ENCODE peak calls at places on chromosomes 2 and 18, in four cellular contexts. U is CD8-positive, alpha-beta T cell; O is upper lobe of right lung; K is adipocyte. I is an unnamed sample.

GRCh38 chr2:216548901-216549321 is 50.3 kb downstream of the RPL37A start:
- DNase-seq in O (no peak), U (no peak), K (peak; percentile 81), I (no peak)

GRCh38 chr2:102481931-102482330 is 8.9 kb downstream of the SLC9A4 start:
- DNase-seq in U (no peak), K (no peak), O (no peak), I (no peak)

GRCh38 chr2:42523341-42523740 is 29.6 kb upstream of the KCNG3 start:
- DNase-seq in O (no peak), K (no peak), U (peak; percentile 51), I (no peak)

GRCh38 chr2:69589973-69590652 is 53.4 kb downstream of the AAK1 start:
- DNase-seq in K (no peak), O (no peak), U (no peak), I (no peak)

GRCh38 chr2:217795706-217796465 is 206.9 kb downstream of the TNS1 start:
- DNase-seq in K (no peak), U (peak; percentile 25), O (no peak), I (peak; percentile 38)

GRCh38 chr2:101306410-101306809 is 2.1 kb downstream of the RNF149 start:
- DNase-seq in U (no peak), O (no peak), K (peak; percentile 19), I (no peak)

GRCh38 chr2:160349306-160349705 is 144.3 kb downstream of the RBMS1 start:
- DNase-seq in O (no peak), K (no peak), U (no peak), I (no peak)

GRCh38 chr2:215137741-215138340 is 585 bp downstream of the ABCA12 start:
- DNase-seq in K (peak; percentile 70), O (no peak), U (no peak), I (no peak)

GRCh38 chr2:160989778-160990177 is 170.4 kb upstream of the TANK start:
- DNase-seq in O (no peak), K (peak; percentile 29), U (no peak), I (no peak)

GRCh38 chr18:30766053-30766452 is 276.5 kb downstream of the DSC3 start:
- DNase-seq in U (no peak), K (no peak), O (no peak), I (no peak)

GRCh38 chr2:218217366-218218309 is 649 bp downstream of the ARPC2 start:
- DNase-seq in K (peak; percentile 85), O (peak; percentile 91), U (peak; percentile 76), I (peak; percentile 84)

GRCh38 chr18:48739266-48740067 is 200.6 kb downstream of the CTIF start:
- DNase-seq in O (no peak), U (no peak), K (no peak), I (no peak)

GRCh38 chr2:226573158-226573557 is 226.5 kb downstream of the IRS1 start:
- DNase-seq in O (no peak), K (no peak), U (no peak), I (no peak)

GRCh38 chr2:79824086-79824786 is 311.4 kb downstream of the CTNNA2 start:
- DNase-seq in K (no peak), U (no peak), O (no peak), I (no peak)

GRCh38 chr2:106839849-106840595 is 45.9 kb downstream of the ST6GAL2 start:
- DNase-seq in U (no peak), O (no peak), K (peak; percentile 23), I (peak; percentile 89)

GRCh38 chr18:78158943-78159342 is 820.7 kb upstream of the SALL3 start:
- DNase-seq in U (no peak), O (no peak), K (no peak), I (no peak)

GRCh38 chr2:150679456-150680120 is 192.1 kb upstream of the RND3 start:
- DNase-seq in K (peak; percentile 35), U (no peak), O (no peak), I (no peak)

GRCh38 chr2:218658671-218659257 is 659 bp downstream of the ZNF142 start:
- DNase-seq in K (peak; percentile 70), U (no peak), O (no peak), I (peak; percentile 89)

GRCh38 chr2:20509766-20510490 is 63.1 kb downstream of the RHOB start:
- DNase-seq in O (peak; percentile 86), U (no peak), K (no peak), I (peak; percentile 93)

GRCh38 chr18:79855147-79855910 is 57.6 kb downstream of the KCNG2 start:
- DNase-seq in U (peak; percentile 39), O (peak; percentile 52), K (no peak), I (no peak)

GRCh38 chr2:59232394-59233165 is 991.5 kb upstream of the FANCL start:
- DNase-seq in O (no peak), U (no peak), K (no peak), I (no peak)

GRCh38 chr2:223735659-223736244 is 101.6 kb downstream of the AP1S3 start:
- DNase-seq in U (no peak), O (no peak), K (peak; percentile 80), I (no peak)

DNA sequence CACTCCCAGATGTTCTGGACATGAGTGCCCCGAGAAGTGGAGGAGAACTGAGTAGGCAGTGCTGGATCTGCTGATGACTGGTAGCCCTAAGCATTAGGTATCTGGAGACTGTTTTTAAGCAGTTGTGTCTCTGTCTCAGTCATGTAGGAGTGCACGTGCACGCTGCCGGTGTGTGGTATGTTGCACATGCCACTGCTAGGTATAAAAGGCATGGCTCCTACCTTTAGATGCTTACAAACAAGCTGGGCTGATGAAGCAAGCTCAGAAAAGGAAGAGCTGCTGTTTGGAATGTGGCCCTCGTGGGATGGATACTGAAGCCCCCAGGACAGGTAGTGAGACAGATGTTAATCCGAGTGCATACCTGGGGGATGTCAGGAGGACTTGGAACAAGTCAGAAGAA is 49.1 kb downstream of the HK2 start:
- DNase-seq in O (no peak), U (no peak), K (no peak), I (no peak)
- H3K36me3 ChIP-seq in O (peaks cover 90% of the 10 kb centered on the region), U (peaks cover 15% of the 10 kb centered on the region), K (peaks cover 96% of the 10 kb centered on the region), I (peaks cover 58% of the 10 kb centered on the region)

DNA sequence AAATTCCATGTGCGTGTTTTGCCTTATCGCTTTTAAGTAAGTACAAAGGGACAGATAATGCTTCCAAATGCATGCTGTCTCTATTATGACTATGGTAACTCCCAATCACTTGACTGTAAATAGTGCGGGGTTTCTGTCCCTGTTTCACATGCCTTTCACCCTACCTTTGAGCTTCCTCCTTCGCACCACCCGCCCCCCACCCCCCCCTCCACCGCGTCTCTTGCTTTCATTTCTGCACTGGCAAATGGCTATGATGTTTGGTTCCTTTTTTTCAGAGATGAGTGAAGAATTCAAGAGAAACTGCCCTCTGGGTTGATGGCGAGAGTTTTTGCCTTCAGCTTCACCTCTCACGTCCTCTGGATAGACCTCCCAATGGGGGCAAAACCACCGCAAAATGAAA is 25.0 kb upstream of the SPP2 start:
- DNase-seq in U (no peak), K (no peak), O (no peak), I (no peak)
- H3K4me3 ChIP-seq in U (peak overlapping the region; percentile 54), K (peak overlapping the region; percentile 79), O (peak overlapping the region; percentile 29), I (no peak overlapping the region)

DNA sequence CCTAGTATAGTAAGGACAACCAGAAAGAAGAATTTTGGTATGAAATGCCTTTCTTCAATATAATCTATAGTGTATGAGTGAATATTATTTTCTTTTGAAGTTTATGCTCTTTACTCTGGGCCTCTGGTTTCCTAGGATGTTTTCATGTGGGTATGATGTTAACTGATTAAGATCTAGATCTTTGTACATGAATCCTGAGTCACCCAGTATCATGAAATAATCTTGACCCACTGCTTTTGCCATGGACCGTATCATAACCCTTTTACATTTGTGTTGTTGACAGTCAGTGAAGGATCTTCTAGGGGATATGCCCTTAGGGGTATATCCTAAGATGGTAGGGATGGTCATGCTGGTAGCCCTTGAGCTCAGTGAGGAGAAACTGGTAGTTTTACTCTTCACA is 100.3 kb downstream of the RAB3GAP1 start:
- DNase-seq in U (no peak), O (no peak), K (peak; percentile 3), I (no peak)
- H3K36me3 ChIP-seq in U (peaks cover 17% of the 10 kb centered on the region), O (peaks cover 70% of the 10 kb centered on the region), K (peaks cover 71% of the 10 kb centered on the region), I (peaks cover 7% of the 10 kb centered on the region)

DNA sequence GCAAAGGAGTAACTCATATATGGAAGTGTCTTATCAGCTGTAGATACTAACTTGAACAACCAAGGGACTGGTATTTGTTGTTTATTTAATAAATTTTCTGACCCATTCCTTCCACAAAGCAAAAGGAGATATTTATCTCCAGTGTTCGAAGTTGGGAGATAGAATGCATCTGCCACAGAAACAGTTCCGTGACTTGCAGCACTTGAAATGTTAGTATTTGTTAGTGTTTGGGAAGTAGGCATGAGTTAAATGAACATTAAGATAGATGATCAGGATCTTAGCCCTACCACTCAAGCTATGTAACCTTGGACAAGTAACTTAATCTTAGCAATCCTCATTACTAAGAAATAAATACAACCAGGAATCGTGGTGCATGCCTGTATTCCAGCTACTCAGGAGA is 12.1 kb upstream of the SULT1C4 start:
- DNase-seq in O (no peak), K (no peak), U (no peak), I (no peak)
- H3K4me3 ChIP-seq in O (no peak overlapping the region), K (no peak overlapping the region), U (no peak overlapping the region), I (no peak overlapping the region)

GRCh38 chr2:117942551-117942950 is 71.3 kb downstream of the CCDC93 start:
- DNase-seq in K (no peak), O (no peak), U (no peak), I (peak; percentile 16)
- H3K36me3 ChIP-seq in K (peaks cover 77% of the 10 kb centered on the region), O (peaks cover 99% of the 10 kb centered on the region), U (peaks cover 78% of the 10 kb centered on the region), I (peaks cover 18% of the 10 kb centered on the region)

DNA sequence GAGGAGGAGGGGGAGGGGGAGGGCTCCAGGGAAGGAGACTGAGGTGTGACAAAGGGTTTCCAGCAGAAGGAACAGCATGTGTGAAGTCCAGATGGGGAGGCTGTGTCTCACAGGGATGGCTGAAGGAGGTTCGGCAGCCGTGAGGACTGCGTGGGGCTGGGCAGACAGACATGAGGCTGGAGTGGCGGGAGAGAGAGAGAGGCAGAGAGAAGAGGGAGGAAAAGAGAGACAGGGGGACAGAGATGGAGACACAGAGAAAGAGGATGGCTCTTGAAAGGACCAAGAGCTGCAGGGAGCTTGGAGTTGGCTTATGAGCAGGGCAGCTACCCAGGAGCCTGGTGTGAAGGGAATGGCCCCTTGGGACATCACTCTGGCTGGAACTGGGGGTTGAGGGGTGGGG is 138.9 kb upstream of the ASB18 start:
- DNase-seq in O (no peak), K (no peak), U (no peak), I (no peak)
- H3K4me3 ChIP-seq in O (no peak overlapping the region), K (no peak overlapping the region), U (no peak overlapping the region), I (no peak overlapping the region)